ENCODE peak calls at places on chromosomes 6 and 20, in seven cellular contexts. I, U, R, D, S, N and C are unnamed samples.

GRCh38 chr6:113447088-113447831 is 409.9 kb upstream of the MARCKS start:
- ATAC-seq in I (no peak), U (no peak), R (no peak), D (peak; percentile 24), S (no peak), N (no peak), C (no peak)

GRCh38 chr20:50885781-50886180 is 45.5 kb downstream of the ADNP start:
- ATAC-seq in I (no peak), U (no peak), R (no peak), D (no peak), S (no peak), N (no peak), C (no peak)

GRCh38 chr6:11008821-11009220 is 35.3 kb downstream of the ELOVL2 start:
- ATAC-seq in I (no peak), U (no peak), R (no peak), D (no peak), S (no peak), N (no peak), C (no peak)

GRCh38 chr20:46552460-46553420 is 2.3 kb upstream of the OCSTAMP start:
- ATAC-seq in I (no peak), U (peak; percentile 83), R (no peak), D (peak; percentile 52), S (peak; percentile 25), N (peak; percentile 85), C (peak; percentile 78)

GRCh38 chr6:90900034-90900433 is 313.2 kb upstream of the MAP3K7 start:
- ATAC-seq in I (no peak), U (no peak), R (no peak), D (no peak), S (no peak), N (no peak), C (no peak)

GRCh38 chr6:107941627-107942026 is 16.4 kb downstream of the SEC63 start:
- ATAC-seq in I (peak; percentile 39), U (no peak), R (no peak), D (no peak), S (peak; percentile 38), N (no peak), C (no peak)

GRCh38 chr20:51635680-51636079 is 93.2 kb upstream of the NFATC2 start:
- ATAC-seq in I (no peak), U (no peak), R (no peak), D (no peak), S (no peak), N (no peak), C (no peak)

GRCh38 chr20:32019156-32019510 is 8.9 kb downstream of the CCM2L start:
- ATAC-seq in I (no peak), U (no peak), R (no peak), D (peak; percentile 11), S (peak; percentile 40), N (no peak), C (no peak)

GRCh38 chr6:50180646-50181045 is 130.9 kb upstream of the DEFB112 start:
- ATAC-seq in I (no peak), U (no peak), R (no peak), D (no peak), S (no peak), N (no peak), C (no peak)

GRCh38 chr20:45085289-45085688 is 15.6 kb downstream of the KCNS1 start:
- ATAC-seq in I (no peak), U (no peak), R (no peak), D (no peak), S (no peak), N (no peak), C (no peak)

GRCh38 chr20:1012359-1013168 is 10.5 kb upstream of the RSPO4 start:
- ATAC-seq in I (no peak), U (no peak), R (no peak), D (no peak), S (no peak), N (no peak), C (no peak)

GRCh38 chr6:51901766-51902165 is 185.6 kb downstream of the PKHD1 start:
- ATAC-seq in I (no peak), U (no peak), R (no peak), D (no peak), S (no peak), N (peak; percentile 61), C (no peak)

GRCh38 chr20:2303693-2304092 is 7.9 kb downstream of the TGM3 start:
- ATAC-seq in I (no peak), U (no peak), R (no peak), D (peak; percentile 5), S (no peak), N (no peak), C (no peak)

GRCh38 chr6:87244380-87244779 is 78.0 kb upstream of the SMIM8 start:
- ATAC-seq in I (no peak), U (no peak), R (no peak), D (no peak), S (no peak), N (no peak), C (no peak)